ENCODE peak calls at places on chromosomes 11 and 22, in four cellular contexts. V, G, D and N are unnamed samples.

GRCh38 chr11:8267831-8268529 is 4.3 kb upstream of the LMO1 start:
- DNase-seq in G (no peak), V (no peak), D (peak; percentile 41), N (peak; percentile 83)

GRCh38 chr11:58671946-58672345 is 49.5 kb downstream of the CNTF start:
- DNase-seq in G (no peak), V (no peak), D (no peak), N (no peak)

GRCh38 chr11:121456816-121457431 is 4.2 kb upstream of the SORL1-AS1 start:
- DNase-seq in V (no peak), G (peak; percentile 28), D (no peak), N (no peak)

GRCh38 chr11:130449996-130450419 is 1.6 kb downstream of the ADAMTS15 start:
- DNase-seq in G (no peak), D (no peak), V (no peak), N (no peak)

GRCh38 chr22:37716708-37717107 is 19.9 kb downstream of the TRIOBP start:
- DNase-seq in D (no peak), V (no peak), G (no peak), N (no peak)

GRCh38 chr11:119780264-119780953 is 51.4 kb upstream of the NECTIN1 start:
- DNase-seq in G (no peak), V (no peak), D (no peak), N (no peak)

GRCh38 chr11:127693686-127694085 is 693.1 kb upstream of the KIRREL3 start:
- DNase-seq in D (no peak), G (no peak), V (no peak), N (no peak)

GRCh38 chr22:44091021-44091721 is 67.1 kb downstream of the PARVB start:
- DNase-seq in G (no peak), V (no peak), D (no peak), N (peak; percentile 38)

GRCh38 chr11:27237641-27238040 is 125.4 kb downstream of the CCDC34 start:
- DNase-seq in D (no peak), G (no peak), V (no peak), N (no peak)

GRCh38 chr11:118908931-118909618 is 16.7 kb downstream of the BCL9L start:
- DNase-seq in G (peak; percentile 82), D (no peak), V (no peak), N (no peak)